ENCODE peak calls at places on chromosome 4, in four cellular contexts. One of them, this sample, is unnamed.

GRCh38 chr4:154018659-154019058 is 229.8 kb upstream of the SFRP2 start:
- DNase-seq in AG20443: no peak
- DNase-seq in H1: peak
- DNase-seq in glomerular endothelial cell: no peak
- DNase-seq in this sample: peak

GRCh38 chr4:41216294-41217019 is 2.1 kb upstream of the APBB2 start:
- DNase-seq in AG20443: peak
- DNase-seq in H1: peak
- DNase-seq in glomerular endothelial cell: no peak
- DNase-seq in this sample: peak

GRCh38 chr4:24743931-24744330 is 51.4 kb upstream of the SOD3 start:
- DNase-seq in AG20443: peak
- DNase-seq in H1: no peak
- DNase-seq in glomerular endothelial cell: no peak
- DNase-seq in this sample: peak

GRCh38 chr4:71009796-71010588 is 16.5 kb downstream of the DCK start:
- DNase-seq in AG20443: peak
- DNase-seq in H1: no peak
- DNase-seq in glomerular endothelial cell: no peak
- DNase-seq in this sample: peak

GRCh38 chr4:52265781-52266525 is 214.8 kb downstream of the SPATA18 start:
- DNase-seq in AG20443: no peak
- DNase-seq in H1: no peak
- DNase-seq in glomerular endothelial cell: no peak
- DNase-seq in this sample: no peak

GRCh38 chr4:141417387-141417786 is 196.7 kb downstream of the ZNF330 start:
- DNase-seq in AG20443: no peak
- DNase-seq in H1: no peak
- DNase-seq in glomerular endothelial cell: no peak
- DNase-seq in this sample: no peak

GRCh38 chr4:80235451-80235850 is 31.0 kb upstream of the FGF5 start:
- DNase-seq in AG20443: no peak
- DNase-seq in H1: no peak
- DNase-seq in glomerular endothelial cell: no peak
- DNase-seq in this sample: no peak

GRCh38 chr4:38664704-38665401 is 854 bp downstream of the KLF3 start:
- DNase-seq in AG20443: peak
- DNase-seq in H1: peak
- DNase-seq in glomerular endothelial cell: no peak
- DNase-seq in this sample: peak

GRCh38 chr4:8319061-8319460 is 49.5 kb downstream of the HTRA3 start:
- DNase-seq in AG20443: no peak
- DNase-seq in H1: peak
- DNase-seq in glomerular endothelial cell: no peak
- DNase-seq in this sample: no peak

GRCh38 chr4:113285512-113285911 is 236.1 kb downstream of the ANK2 start:
- DNase-seq in AG20443: no peak
- DNase-seq in H1: no peak
- DNase-seq in glomerular endothelial cell: no peak
- DNase-seq in this sample: peak

GRCh38 chr4:150264595-150265141 is 186.4 kb downstream of the DCLK2 start:
- DNase-seq in AG20443: peak
- DNase-seq in H1: no peak
- DNase-seq in glomerular endothelial cell: no peak
- DNase-seq in this sample: no peak

GRCh38 chr4:150950657-150951056 is 64.4 kb downstream of the LRBA start:
- DNase-seq in AG20443: no peak
- DNase-seq in H1: no peak
- DNase-seq in glomerular endothelial cell: no peak
- DNase-seq in this sample: no peak

GRCh38 chr4:8015512-8015911 is 75.9 kb upstream of the AFAP1 start:
- DNase-seq in AG20443: peak
- DNase-seq in H1: no peak
- DNase-seq in glomerular endothelial cell: no peak
- DNase-seq in this sample: peak

GRCh38 chr4:37685211-37685725 is 908 bp downstream of the RELL1 start:
- DNase-seq in AG20443: peak
- DNase-seq in H1: no peak
- DNase-seq in glomerular endothelial cell: no peak
- DNase-seq in this sample: peak

GRCh38 chr4:153206534-153206933 is 2.3 kb downstream of the TRIM2 start:
- DNase-seq in AG20443: no peak
- DNase-seq in H1: peak
- DNase-seq in glomerular endothelial cell: no peak
- DNase-seq in this sample: peak

GRCh38 chr4:101695176-101695575 is 95.4 kb upstream of the BANK1 start:
- DNase-seq in AG20443: no peak
- DNase-seq in H1: no peak
- DNase-seq in glomerular endothelial cell: no peak
- DNase-seq in this sample: no peak

GRCh38 chr4:186942745-186943606 is 219.3 kb upstream of the FAT1 start:
- DNase-seq in AG20443: no peak
- DNase-seq in H1: no peak
- DNase-seq in glomerular endothelial cell: no peak
- DNase-seq in this sample: no peak

GRCh38 chr4:101022151-101023024 is 324.9 kb downstream of the PPP3CA start:
- DNase-seq in AG20443: peak
- DNase-seq in H1: no peak
- DNase-seq in glomerular endothelial cell: no peak
- DNase-seq in this sample: no peak

GRCh38 chr4:1907848-1908525 is 36.8 kb downstream of the NSD2 start:
- DNase-seq in AG20443: no peak
- DNase-seq in H1: no peak
- DNase-seq in glomerular endothelial cell: no peak
- DNase-seq in this sample: no peak

GRCh38 chr4:101706535-101707057 is 83.9 kb upstream of the BANK1 start:
- DNase-seq in AG20443: no peak
- DNase-seq in H1: no peak
- DNase-seq in glomerular endothelial cell: no peak
- DNase-seq in this sample: no peak

GRCh38 chr4:42570221-42570620 is 86.7 kb downstream of the ATP8A1 start:
- DNase-seq in AG20443: no peak
- DNase-seq in H1: no peak
- DNase-seq in glomerular endothelial cell: no peak
- DNase-seq in this sample: peak

GRCh38 chr4:109005523-109005922 is 242.7 kb upstream of the ETNPPL start:
- DNase-seq in AG20443: no peak
- DNase-seq in H1: no peak
- DNase-seq in glomerular endothelial cell: no peak
- DNase-seq in this sample: no peak

GRCh38 chr4:185013715-185014114 is 4.6 kb upstream of the HELT start:
- DNase-seq in AG20443: no peak
- DNase-seq in H1: no peak
- DNase-seq in glomerular endothelial cell: no peak
- DNase-seq in this sample: no peak

GRCh38 chr4:5199912-5200311 is 148.6 kb downstream of the STK32B start:
- DNase-seq in AG20443: no peak
- DNase-seq in H1: no peak
- DNase-seq in glomerular endothelial cell: no peak
- DNase-seq in this sample: no peak

GRCh38 chr4:120730777-120731320 is 191.7 kb downstream of the PRDM5 start:
- DNase-seq in AG20443: no peak
- DNase-seq in H1: no peak
- DNase-seq in glomerular endothelial cell: no peak
- DNase-seq in this sample: no peak

GRCh38 chr4:128427832-128428366 is 140.3 kb upstream of the PGRMC2 start:
- DNase-seq in AG20443: peak
- DNase-seq in H1: no peak
- DNase-seq in glomerular endothelial cell: peak
- DNase-seq in this sample: peak

GRCh38 chr4:56653461-56654237 is 27.4 kb downstream of the HOPX start:
- DNase-seq in AG20443: no peak
- DNase-seq in H1: no peak
- DNase-seq in glomerular endothelial cell: no peak
- DNase-seq in this sample: no peak

GRCh38 chr4:183987987-183988392 is 82.9 kb downstream of the STOX2 start:
- DNase-seq in AG20443: peak
- DNase-seq in H1: no peak
- DNase-seq in glomerular endothelial cell: peak
- DNase-seq in this sample: peak

GRCh38 chr4:170089274-170089742 is 448 bp downstream of the AADAT start:
- DNase-seq in AG20443: peak
- DNase-seq in H1: no peak
- DNase-seq in glomerular endothelial cell: peak
- DNase-seq in this sample: peak

GRCh38 chr4:176745902-176746301 is 46.8 kb downstream of the VEGFC start:
- DNase-seq in AG20443: no peak
- DNase-seq in H1: no peak
- DNase-seq in glomerular endothelial cell: no peak
- DNase-seq in this sample: no peak

GRCh38 chr4:176769519-176769918 is 23.2 kb downstream of the VEGFC start:
- DNase-seq in AG20443: peak
- DNase-seq in H1: no peak
- DNase-seq in glomerular endothelial cell: no peak
- DNase-seq in this sample: no peak

GRCh38 chr4:150518559-150518958 is 63.4 kb upstream of the MAB21L2 start:
- DNase-seq in AG20443: peak
- DNase-seq in H1: no peak
- DNase-seq in glomerular endothelial cell: peak
- DNase-seq in this sample: peak

GRCh38 chr4:22071749-22072148 is 123.2 kb upstream of the KCNIP4 start:
- DNase-seq in AG20443: no peak
- DNase-seq in H1: no peak
- DNase-seq in glomerular endothelial cell: no peak
- DNase-seq in this sample: no peak

GRCh38 chr4:160142579-160142978 is 1039.7 kb downstream of the RAPGEF2 start:
- DNase-seq in AG20443: no peak
- DNase-seq in H1: no peak
- DNase-seq in glomerular endothelial cell: no peak
- DNase-seq in this sample: no peak

GRCh38 chr4:81508786-81509574 is 37.3 kb upstream of the RASGEF1B start:
- DNase-seq in AG20443: no peak
- DNase-seq in H1: no peak
- DNase-seq in glomerular endothelial cell: no peak
- DNase-seq in this sample: no peak

GRCh38 chr4:136664988-136665387 is 867.3 kb downstream of the PCDH18 start:
- DNase-seq in AG20443: no peak
- DNase-seq in H1: no peak
- DNase-seq in glomerular endothelial cell: no peak
- DNase-seq in this sample: no peak

GRCh38 chr4:136784326-136784725 is 748.0 kb downstream of the PCDH18 start:
- DNase-seq in AG20443: no peak
- DNase-seq in H1: no peak
- DNase-seq in glomerular endothelial cell: no peak
- DNase-seq in this sample: no peak

This sample was measured in mesendoderm.